ENCODE peak calls at places on chromosomes 13 and 19, in five cellular contexts. J, F, K, E and I are unnamed samples.

GRCh38 chr19:5231857-5232503 is 108.6 kb downstream of the PTPRS start:
- DNase-seq in J (no peak), F (no peak), K (no peak), E (no peak), I (no peak)

GRCh38 chr19:22622901-22623840 is 11.0 kb upstream of the ZNF492 start:
- DNase-seq in J (no peak), F (no peak), K (no peak), E (no peak), I (no peak)

GRCh38 chr13:36847541-36848045 is 28.6 kb downstream of the RFXAP start:
- DNase-seq in J (no peak), F (no peak), K (no peak), E (no peak), I (no peak)

GRCh38 chr13:110211046-110211445 is 95.9 kb downstream of the COL4A1 start:
- DNase-seq in J (no peak), F (no peak), K (no peak), E (no peak), I (no peak)

GRCh38 chr13:40220299-40220935 is 446.0 kb downstream of the FOXO1 start:
- DNase-seq in J (no peak), F (peak; percentile 59), K (no peak), E (peak; percentile 23), I (no peak)

GRCh38 chr19:7255119-7255518 is 39.1 kb downstream of the INSR start:
- DNase-seq in J (no peak), F (no peak), K (no peak), E (no peak), I (no peak)

GRCh38 chr13:26540319-26540718 is 17.2 kb upstream of the WASF3 start:
- DNase-seq in J (no peak), F (no peak), K (no peak), E (no peak), I (no peak)

GRCh38 chr13:50085063-50085462 is 69.8 kb downstream of the KCNRG start:
- DNase-seq in J (peak; percentile 13), F (peak; percentile 66), K (peak; percentile 32), E (no peak), I (no peak)

GRCh38 chr19:45254044-45254531 is 3.0 kb downstream of the MARK4 start:
- DNase-seq in J (no peak), F (no peak), K (no peak), E (no peak), I (no peak)

GRCh38 chr13:29131159-29131558 is 311.0 kb downstream of the MTUS2 start:
- DNase-seq in J (no peak), F (no peak), K (no peak), E (no peak), I (no peak)

GRCh38 chr13:112790735-112791641 is 101.2 kb downstream of the ATP11A start:
- DNase-seq in J (no peak), F (peak; percentile 28), K (no peak), E (no peak), I (peak; percentile 36)

GRCh38 chr13:87089391-87089790 is 581.8 kb upstream of the SLITRK5 start:
- DNase-seq in J (no peak), F (peak; percentile 72), K (no peak), E (no peak), I (no peak)